ENCODE peak calls at places on chromosome 10, in seven cellular contexts. J, O, H, D, R, K and P are unnamed samples.

GRCh38 chr10:62907470-62908212 is 91.5 kb upstream of the EGR2 start:
- DNase-seq in J (no peak), O (no peak), H (no peak), D (no peak), R (no peak), K (no peak), P (no peak)

GRCh38 chr10:85612378-85612775 is 754.2 kb downstream of the GRID1 start:
- DNase-seq in J (no peak), O (no peak), H (peak; percentile 25), D (no peak), R (no peak), K (peak; percentile 24), P (no peak)

GRCh38 chr10:122323941-122324675 is 50.4 kb upstream of the PLEKHA1 start:
- DNase-seq in J (no peak), O (no peak), H (no peak), D (no peak), R (peak; percentile 24), K (no peak), P (no peak)

GRCh38 chr10:43125274-43125845 is 12.9 kb upstream of the CSGALNACT2 start:
- DNase-seq in J (no peak), O (no peak), H (no peak), D (no peak), R (no peak), K (no peak), P (no peak)

GRCh38 chr10:60140681-60141632 is 234.6 kb upstream of the CCDC6 start:
- DNase-seq in J (peak; percentile 42), O (no peak), H (no peak), D (no peak), R (peak; percentile 62), K (no peak), P (no peak)

GRCh38 chr10:60914676-60915075 is 29.3 kb downstream of the RHOBTB1 start:
- DNase-seq in J (peak; percentile 78), O (peak; percentile 45), H (no peak), D (no peak), R (peak; percentile 83), K (no peak), P (no peak)

GRCh38 chr10:108574233-108574632 is 1349.1 kb downstream of the XPNPEP1 start:
- DNase-seq in J (no peak), O (no peak), H (no peak), D (no peak), R (no peak), K (no peak), P (no peak)

GRCh38 chr10:61793760-61794713 is 107.5 kb upstream of the ARID5B start:
- DNase-seq in J (no peak), O (peak; percentile 29), H (no peak), D (no peak), R (peak; percentile 59), K (no peak), P (no peak)

GRCh38 chr10:131802991-131803390 is 97.8 kb upstream of the PPP2R2D start:
- DNase-seq in J (no peak), O (no peak), H (no peak), D (no peak), R (no peak), K (no peak), P (no peak)

GRCh38 chr10:6553937-6554336 is 26.1 kb downstream of the PRKCQ start:
- DNase-seq in J (no peak), O (no peak), H (no peak), D (no peak), R (no peak), K (no peak), P (no peak)

GRCh38 chr10:90064295-90064694 is 362.9 kb downstream of the KIF20B start:
- DNase-seq in J (no peak), O (no peak), H (no peak), D (no peak), R (no peak), K (no peak), P (no peak)

GRCh38 chr10:98272690-98273453 is 4.9 kb upstream of the LOXL4 start:
- DNase-seq in J (no peak), O (no peak), H (no peak), D (no peak), R (no peak), K (no peak), P (no peak)

GRCh38 chr10:125340871-125341270 is 180.5 kb upstream of the CTBP2 start:
- DNase-seq in J (no peak), O (no peak), H (no peak), D (no peak), R (no peak), K (no peak), P (no peak)

GRCh38 chr10:32189400-32190084 is 133.3 kb upstream of the KIF5B start:
- DNase-seq in J (no peak), O (peak; percentile 65), H (no peak), D (no peak), R (peak; percentile 34), K (no peak), P (peak; percentile 63)

GRCh38 chr10:127577376-127577775 is 28.3 kb downstream of the NPS start:
- DNase-seq in J (no peak), O (peak; percentile 34), H (no peak), D (no peak), R (peak; percentile 17), K (no peak), P (peak; percentile 44)

GRCh38 chr10:107650939-107651338 is 486.4 kb upstream of the SORCS1 start:
- DNase-seq in J (no peak), O (no peak), H (no peak), D (no peak), R (no peak), K (no peak), P (no peak)

GRCh38 chr10:84706431-84706830 is 378.0 kb downstream of the CCSER2 start:
- DNase-seq in J (no peak), O (no peak), H (no peak), D (no peak), R (no peak), K (no peak), P (no peak)

GRCh38 chr10:118850418-118851061 is 95.8 kb upstream of the CACUL1 start:
- DNase-seq in J (peak; percentile 38), O (peak; percentile 72), H (peak; percentile 38), D (peak; percentile 51), R (peak; percentile 37), K (peak; percentile 69), P (peak; percentile 62)

GRCh38 chr10:79392020-79392398 is 44.7 kb downstream of the PPIF start:
- DNase-seq in J (peak; percentile 20), O (no peak), H (no peak), D (no peak), R (no peak), K (no peak), P (no peak)

GRCh38 chr10:13652860-13653259 is 66.1 kb downstream of the PRPF18 start:
- DNase-seq in J (no peak), O (no peak), H (no peak), D (no peak), R (no peak), K (no peak), P (no peak)

GRCh38 chr10:128080231-128080630 is 46.0 kb downstream of the MKI67 start:
- DNase-seq in J (no peak), O (no peak), H (no peak), D (no peak), R (no peak), K (no peak), P (no peak)

GRCh38 chr10:5565671-5566581 is 41.2 kb downstream of the CALML3 start:
- DNase-seq in J (peak; percentile 8), O (peak; percentile 96), H (no peak), D (no peak), R (no peak), K (no peak), P (no peak)